ENCODE peak calls at places on chromosome 14, in five cellular contexts. F is body of pancreas, D is heart right ventricle, L is IMR-90, T is spleen. W is an unnamed sample. For H3K4me1, the result is how much of the 10 kb centered on the place peaks cover.

GRCh38 chr14:55944757-55945156 is 173.5 kb upstream of the PELI2 start:
- DNase-seq in F (no peak), D (no peak), L (no peak), T (no peak), W (no peak)

GRCh38 chr14:102768223-102769048 is 8.8 kb upstream of the TRAF3 start:
- DNase-seq in F (no peak), D (no peak), L (no peak), T (peak), W (no peak)

GRCh38 chr14:79856357-79856756 is 354.9 kb downstream of the DIO2 start:
- DNase-seq in F (no peak), D (no peak), L (peak), T (no peak), W (no peak)

GRCh38 chr14:38254565-38255407 is 1.1 kb downstream of the CLEC14A start:
- DNase-seq in F (no peak), D (peak), L (no peak), T (peak), W (no peak)

GRCh38 chr14:28577711-28578131 is 188.9 kb upstream of the FOXG1 start:
- DNase-seq in F (no peak), D (no peak), L (no peak), T (no peak), W (no peak)

GRCh38 chr14:36057452-36058142 is 118.9 kb downstream of the PTCSC3 start:
- DNase-seq in F (no peak), D (no peak), L (no peak), T (no peak), W (no peak)

GRCh38 chr14:34361504-34362011 is 100.5 kb downstream of the SPTSSA start:
- DNase-seq in F (peak), D (no peak), L (peak), T (no peak), W (no peak)

GRCh38 chr14:57865066-57865449 is 834 bp downstream of the SLC35F4 start:
- DNase-seq in F (no peak), D (no peak), L (no peak), T (no peak), W (no peak)

GRCh38 chr14:68384335-68384734 is 408.5 kb downstream of the ZFP36L1 start:
- DNase-seq in F (peak), D (peak), L (no peak), T (no peak), W (no peak)

GRCh38 chr14:49893309-49894213 is 679 bp downstream of the ARF6 start:
- DNase-seq in F (peak), D (peak), L (no peak), T (peak), W (peak)

GRCh38 chr14:93105362-93105761 is 10.4 kb downstream of the ITPK1 start:
- DNase-seq in F (peak), D (no peak), L (peak), T (peak), W (no peak)

GRCh38 chr14:68665792-68666195 is 127.1 kb downstream of the ZFP36L1 start:
- DNase-seq in F (no peak), D (no peak), L (no peak), T (no peak), W (no peak)

GRCh38 chr14:73236752-73237218 is 521 bp upstream of the PAPLN start:
- DNase-seq in F (no peak), D (no peak), L (no peak), T (no peak), W (no peak)

GRCh38 chr14:101780887-101781239 is 19.4 kb downstream of the PPP2R5C start:
- DNase-seq in F (no peak), D (no peak), L (no peak), T (no peak), W (no peak)

GRCh38 chr14:67187210-67187609 is 2.0 kb upstream of the GARIN2 start:
- DNase-seq in F (no peak), D (no peak), L (peak), T (no peak), W (no peak)

GRCh38 chr14:52346778-52347177 is 32.7 kb downstream of the PTGER2 start:
- DNase-seq in F (no peak), D (no peak), L (no peak), T (no peak), W (no peak)

GRCh38 chr14:103207038-103207403 is 83.8 kb downstream of the TNFAIP2 start:
- DNase-seq in F (peak), D (peak), L (no peak), T (no peak), W (no peak)

GRCh38 chr14:33676135-33676566 is 274.7 kb downstream of the EGLN3 start:
- DNase-seq in F (peak), D (peak), L (no peak), T (no peak), W (no peak)

GRCh38 chr14:101950516-101951215 is 13.7 kb upstream of the DYNC1H1 start:
- DNase-seq in F (no peak), D (no peak), L (no peak), T (peak), W (no peak)

GRCh38 chr14:89805501-89805900 is 149.0 kb downstream of the EFCAB11 start:
- DNase-seq in F (no peak), D (no peak), L (peak), T (no peak), W (no peak)

GRCh38 chr14:52110441-52111086 is 41.7 kb upstream of the NID2 start:
- DNase-seq in F (no peak), D (no peak), L (peak), T (no peak), W (no peak)

GRCh38 chr14:95185452-95186392 is 28.4 kb upstream of the DICER1 start:
- DNase-seq in F (peak), D (peak), L (peak), T (peak), W (no peak)
- H3K4me1 ChIP-seq in F (under half), D (half or more), L (under half), T (half or more), W (under half)

GRCh38 chr14:76083796-76084195 is 67.9 kb upstream of the GPATCH2L start:
- DNase-seq in F (no peak), D (no peak), L (no peak), T (no peak), W (no peak)
- H3K27ac ChIP-seq in F (no peak), D (no peak), L (no peak), T (no peak), W (no peak)

GRCh38 chr14:104697892-104698583 is 8.6 kb downstream of the INF2 start:
- DNase-seq in F (no peak), D (no peak), L (no peak), T (no peak), W (no peak)
- H3K4me3 ChIP-seq in F (no peak), D (peak), L (no peak), T (no peak), W (no peak)

GRCh38 chr14:22524105-22524783 is 64.8 kb downstream of the DAD1 start:
- DNase-seq in F (no peak), D (no peak), L (no peak), T (no peak), W (no peak)
- H3K4me1 ChIP-seq in F (under half), D (under half), L (under half), T (under half), W (half or more)

GRCh38 chr14:99598774-99599173 is 5.2 kb downstream of the CCDC85C start:
- DNase-seq in F (no peak), D (no peak), L (no peak), T (no peak), W (no peak)

GRCh38 chr14:99596772-99597171 is 7.2 kb downstream of the CCDC85C start:
- DNase-seq in F (no peak), D (no peak), L (no peak), T (no peak), W (no peak)

GRCh38 chr14:99596071-99596627 is 7.9 kb downstream of the CCDC85C start:
- DNase-seq in F (peak), D (no peak), L (no peak), T (no peak), W (no peak)

GRCh38 chr14:99599440-99599839 is 4.6 kb downstream of the CCDC85C start:
- DNase-seq in F (no peak), D (no peak), L (no peak), T (no peak), W (no peak)

DNA sequence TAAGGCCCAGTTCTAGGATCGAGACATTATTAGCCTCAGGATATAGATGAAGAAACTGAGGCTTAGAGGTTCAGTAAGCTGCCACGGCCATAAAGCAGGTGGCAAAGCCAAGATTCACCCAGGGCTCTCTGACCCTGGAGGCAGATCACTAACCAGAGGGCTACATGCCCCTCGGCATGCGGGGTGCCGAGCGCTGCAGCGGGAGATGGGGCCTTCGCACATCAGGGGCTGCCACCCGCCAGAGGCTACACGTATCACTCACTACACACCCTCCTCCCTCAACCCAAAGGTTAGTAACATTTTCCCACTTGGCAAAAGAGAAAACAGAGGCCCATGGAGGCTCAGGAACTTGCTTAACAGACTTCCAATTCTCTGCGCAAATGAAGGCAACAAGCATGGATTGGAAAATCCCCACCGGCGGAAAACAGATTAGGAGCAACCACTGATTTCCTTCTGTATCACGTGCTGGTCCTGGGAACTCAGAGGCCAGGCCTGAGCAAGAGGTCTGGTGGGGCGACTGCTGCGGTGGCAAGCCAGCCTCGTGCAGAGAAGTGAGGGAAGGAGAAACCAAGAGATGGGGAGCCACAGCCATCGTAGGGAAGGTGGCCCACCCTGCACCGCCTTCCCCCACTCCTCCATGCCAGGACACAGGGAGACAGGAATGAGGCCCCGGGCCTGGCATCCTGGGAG is 6.0 kb downstream of the CCDC85C start:
- DNase-seq in F (no peak), D (no peak), L (no peak), T (no peak), W (no peak)
- H3K27ac ChIP-seq in F (peak), D (peak), L (no peak), T (no peak), W (no peak)

GRCh38 chr14:24187538-24187915 is 1.1 kb downstream of the IPO4 start:
- DNase-seq in F (no peak), D (no peak), L (no peak), T (no peak), W (no peak)
- H3K4me3 ChIP-seq in F (no peak), D (peak), L (no peak), T (peak), W (peak)

GRCh38 chr14:96380735-96381134 is 11.2 kb upstream of the AK7 start:
- DNase-seq in F (no peak), D (no peak), L (no peak), T (no peak), W (no peak)

GRCh38 chr14:96370528-96370927 is 7.2 kb downstream of the GSKIP start:
- DNase-seq in F (no peak), D (no peak), L (no peak), T (no peak), W (no peak)

GRCh38 chr14:96373538-96373937 is 10.2 kb downstream of the GSKIP start:
- DNase-seq in F (no peak), D (no peak), L (no peak), T (no peak), W (no peak)

DNA sequence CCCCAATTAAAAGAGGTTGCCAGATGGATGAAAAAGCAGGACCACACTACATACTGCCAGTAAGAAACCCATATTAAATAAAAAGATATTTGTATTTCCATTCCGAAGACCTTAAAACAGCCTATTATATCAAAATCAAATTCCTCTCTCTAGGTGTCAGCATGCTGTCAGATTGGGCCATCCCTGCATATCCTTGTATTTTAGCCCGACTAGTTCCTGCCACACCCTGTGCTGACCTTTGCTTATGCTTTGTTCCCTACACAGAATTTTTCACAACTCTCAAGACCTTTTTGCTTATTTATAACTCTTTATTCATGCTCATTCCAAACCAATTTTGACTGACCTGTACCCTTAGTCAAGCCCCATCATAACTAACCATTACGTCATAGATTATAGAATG is 12.8 kb downstream of the GSKIP start:
- DNase-seq in F (no peak), D (no peak), L (no peak), T (no peak), W (no peak)
- H3K4me1 ChIP-seq in F (under half), D (under half), L (under half), T (under half), W (under half)

DNA sequence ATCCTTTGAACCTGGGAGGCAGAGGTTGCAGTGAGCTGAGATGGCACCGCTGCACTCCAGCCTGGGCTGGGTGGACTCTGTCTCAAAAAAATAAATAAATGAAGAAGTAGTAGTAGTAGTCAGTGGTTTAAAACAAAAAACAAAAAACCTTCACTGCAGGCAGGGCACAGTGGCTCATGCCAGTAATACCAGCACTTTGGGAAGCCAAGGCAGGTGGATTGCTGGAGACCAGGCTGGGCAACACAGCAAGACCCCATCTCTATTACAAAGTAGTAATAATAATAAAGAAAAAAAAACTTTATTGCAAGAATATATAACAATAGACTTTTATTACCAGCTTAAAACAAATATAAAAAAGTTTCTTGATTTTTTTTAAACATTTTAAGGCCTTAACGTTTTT is 13.8 kb upstream of the NEK9 start:
- DNase-seq in F (no peak), D (no peak), L (no peak), T (no peak), W (no peak)
- H3K27ac ChIP-seq in F (peak), D (no peak), L (no peak), T (no peak), W (no peak)